ENCODE peak calls at places on chromosomes 6 and 20, in five cellular contexts. J is LNCaP clone FGC; K is uterus; S is lung microvascular endothelial cell; Y is stimulated activated CD4-positive, alpha-beta T cell treated with anti-CD3 and anti-CD28 coated beads, Interleukin-1b, Interleukin-23, amount 100 ng/mL, for 4 hours. N is an unnamed sample.
A peak's percentile ranks its signal among the peaks of the same experiment; 100 is the strongest.

GRCh38 chr20:63706852-63707557 is 771 bp downstream of the ARFRP1 start:
- DNase-seq in S (peak; percentile 64), J (peak; percentile 53), Y (peak; percentile 57), K (peak; percentile 44), N (no peak)

GRCh38 chr6:106324726-106325335 is 729 bp downstream of the ATG5 start:
- DNase-seq in K (no peak), J (no peak), Y (no peak), S (peak; percentile 8), N (no peak)

GRCh38 chr6:15956205-15957106 is 172.4 kb upstream of the MYLIP start:
- DNase-seq in J (no peak), K (no peak), S (peak; percentile 45), Y (no peak), N (no peak)

GRCh38 chr6:87237804-87238203 is 82.4 kb downstream of the ZNF292 start:
- DNase-seq in K (no peak), Y (no peak), S (peak; percentile 13), J (no peak), N (no peak)

GRCh38 chr20:48620112-48620485 is 207.7 kb downstream of the PREX1 start:
- DNase-seq in S (no peak), J (no peak), Y (no peak), K (no peak), N (no peak)

GRCh38 chr6:89936177-89936576 is 41.9 kb downstream of the GJA10 start:
- DNase-seq in K (no peak), Y (no peak), J (no peak), S (no peak), N (no peak)

GRCh38 chr6:169752074-169752623 is 727 bp downstream of the ERMARD start:
- DNase-seq in J (no peak), S (no peak), K (no peak), Y (peak; percentile 5), N (no peak)

GRCh38 chr6:105619971-105620741 is 217.3 kb upstream of the PREP start:
- DNase-seq in J (no peak), K (no peak), Y (no peak), S (no peak), N (no peak)

GRCh38 chr6:27426045-27426620 is 37.6 kb downstream of the ZNF391 start:
- DNase-seq in S (no peak), J (no peak), Y (no peak), K (no peak), N (no peak)

GRCh38 chr6:53647437-53648094 is 18.0 kb downstream of the KLHL31 start:
- DNase-seq in Y (no peak), J (no peak), S (no peak), K (no peak), N (no peak)

GRCh38 chr6:75272145-75272840 is 12.3 kb downstream of the TMEM30A start:
- DNase-seq in K (no peak), S (peak; percentile 57), J (no peak), Y (no peak), N (no peak)

GRCh38 chr6:154080434-154081189 is 41.6 kb downstream of the OPRM1 start:
- DNase-seq in K (no peak), S (no peak), Y (no peak), J (no peak), N (no peak)

GRCh38 chr6:145034664-145035063 is 700.7 kb downstream of the EPM2A start:
- DNase-seq in S (peak; percentile 50), Y (no peak), J (no peak), K (no peak), N (no peak)

GRCh38 chr20:45826381-45827019 is 612 bp downstream of the TNNC2 start:
- DNase-seq in K (peak; percentile 41), S (no peak), J (no peak), Y (no peak), N (no peak)

GRCh38 chr6:112470950-112471349 is 123.8 kb downstream of the RFPL4B start:
- DNase-seq in K (no peak), J (peak; percentile 63), S (no peak), Y (no peak), N (no peak)

GRCh38 chr6:53615633-53616449 is 49.7 kb downstream of the KLHL31 start:
- DNase-seq in Y (no peak), J (no peak), K (no peak), S (peak; percentile 1), N (no peak)

GRCh38 chr6:149473080-149474052 is 11.4 kb downstream of the ZC3H12D start:
- DNase-seq in Y (no peak), S (peak; percentile 16), J (no peak), K (no peak), N (no peak)

GRCh38 chr6:19587238-19587942 is 249.8 kb upstream of the ID4 start:
- DNase-seq in J (no peak), Y (no peak), K (no peak), S (no peak), N (no peak)

GRCh38 chr20:62900692-62901584 is 25.4 kb downstream of the DIDO1 start:
- DNase-seq in S (peak; percentile 21), J (peak; percentile 80), K (no peak), Y (no peak), N (no peak)

GRCh38 chr6:159590794-159591193 is 102.2 kb downstream of the SOD2 start:
- DNase-seq in K (no peak), Y (no peak), J (no peak), S (no peak), N (no peak)

GRCh38 chr6:55898342-55898741 is 23.0 kb upstream of the BMP5 start:
- DNase-seq in S (no peak), K (no peak), J (no peak), Y (no peak), N (no peak)

GRCh38 chr20:33793011-33793931 is 17.9 kb upstream of the CHMP4B start:
- DNase-seq in Y (no peak), S (peak; percentile 81), J (no peak), K (no peak), N (no peak)

GRCh38 chr20:1362484-1362883 is 30.4 kb downstream of the FKBP1A start:
- DNase-seq in K (no peak), Y (no peak), J (no peak), S (no peak), N (no peak)

N was measured in mesothelial cell of epicardium.